ENCODE peak calls at places on chromosomes 16 and 17, in four cellular contexts. D is EL, C is mucosa of descending colon, E is tibial nerve. I is an unnamed sample.

GRCh38 chr16:3532741-3533140 is 31.9 kb downstream of the CLUAP1 start:
- DNase-seq in C (no peak), D (no peak), E (no peak), I (no peak)

GRCh38 chr17:83069931-83070374 is 9.5 kb upstream of the METRNL start:
- DNase-seq in C (no peak), E (no peak), D (no peak), I (no peak)

GRCh38 chr17:36506249-36506826 is 19.9 kb downstream of the ZNHIT3 start:
- DNase-seq in D (no peak), C (no peak), E (no peak), I (no peak)

GRCh38 chr16:76791151-76791550 is 399.8 kb upstream of the MON1B start:
- DNase-seq in D (no peak), E (no peak), C (no peak), I (no peak)

GRCh38 chr17:10932938-10933337 is 95.1 kb upstream of the PIRT start:
- DNase-seq in D (no peak), C (no peak), E (no peak), I (no peak)

GRCh38 chr17:64336760-64337413 is 53.8 kb downstream of the PECAM1 start:
- DNase-seq in E (no peak), D (no peak), C (no peak), I (no peak)

GRCh38 chr17:31487648-31488263 is 96.3 kb downstream of the RAB11FIP4 start:
- DNase-seq in D (peak), E (peak), C (peak), I (no peak)

GRCh38 chr17:9004132-9004960 is 17.0 kb upstream of the NTN1 start:
- DNase-seq in C (no peak), E (no peak), D (no peak), I (no peak)

GRCh38 chr17:45782889-45783592 is 1.1 kb upstream of the CRHR1 start:
- DNase-seq in D (no peak), C (peak), E (no peak), I (no peak)

GRCh38 chr16:4315185-4316102 is at the start of gene GLIS2:
- DNase-seq in E (no peak), C (no peak), D (peak), I (peak)

GRCh38 chr16:19817122-19817521 is 67.5 kb downstream of the GPRC5B start:
- DNase-seq in C (no peak), E (no peak), D (no peak), I (no peak)

GRCh38 chr17:1762906-1763829 is 1.3 kb downstream of the SERPINF1 start:
- DNase-seq in C (no peak), D (peak), E (peak), I (peak)

GRCh38 chr17:19019041-19019941 is 14.7 kb upstream of the FAM83G start:
- DNase-seq in D (no peak), E (no peak), C (no peak), I (no peak)

GRCh38 chr17:45018514-45019176 is 32.8 kb downstream of the DCAKD start:
- DNase-seq in D (peak), C (no peak), E (no peak), I (no peak)